ENCODE peak calls at places on chromosome 1, in four cellular contexts. C, L, W and N are unnamed samples.

GRCh38 chr1:58592521-58593134 is 15.6 kb upstream of the TACSTD2 start:
- DNase-seq in L (peak), C (no peak), W (no peak), N (no peak)

GRCh38 chr1:23793018-23793781 is 2.3 kb downstream of the LYPLA2 start:
- DNase-seq in C (peak), W (no peak), L (no peak), N (no peak)

GRCh38 chr1:42686418-42686817 is 4.2 kb downstream of the YBX1 start:
- DNase-seq in W (no peak), L (no peak), C (no peak), N (no peak)

GRCh38 chr1:6162341-6162740 is 17.8 kb downstream of the CHD5 start:
- DNase-seq in W (no peak), L (no peak), C (no peak), N (no peak)

GRCh38 chr1:183945432-183946308 is 91.9 kb downstream of the COLGALT2 start:
- DNase-seq in C (no peak), W (no peak), L (no peak), N (no peak)

GRCh38 chr1:1434812-1435093 is 737 bp upstream of the VWA1 start:
- DNase-seq in W (no peak), L (no peak), C (no peak), N (no peak)

GRCh38 chr1:83958704-83959103 is 40.2 kb downstream of the TTLL7 start:
- DNase-seq in C (no peak), L (no peak), W (no peak), N (no peak)

GRCh38 chr1:49630156-49630555 is 393.6 kb downstream of the AGBL4 start:
- DNase-seq in L (no peak), W (no peak), C (no peak), N (no peak)

GRCh38 chr1:3697810-3698209 is 45.5 kb downstream of the TP73 start:
- DNase-seq in C (no peak), W (no peak), L (no peak), N (no peak)

GRCh38 chr1:233647625-233648024 is 33.7 kb downstream of the KCNK1 start:
- DNase-seq in C (no peak), W (no peak), L (no peak), N (no peak)

GRCh38 chr1:204314209-204314892 is 45.4 kb downstream of the PLEKHA6 start:
- DNase-seq in W (no peak), L (no peak), C (no peak), N (no peak)

GRCh38 chr1:202127061-202127460 is 4.3 kb downstream of the GPR37L1 start:
- DNase-seq in W (no peak), C (no peak), L (no peak), N (no peak)

GRCh38 chr1:70358921-70359564 is 4.5 kb upstream of the ANKRD13C start:
- DNase-seq in L (no peak), W (no peak), C (no peak), N (no peak)

GRCh38 chr1:200588698-200589097 is 31.9 kb downstream of the KIF14 start:
- DNase-seq in W (no peak), C (no peak), L (no peak), N (no peak)

GRCh38 chr1:227934476-227935313 is 13.0 kb downstream of the WNT9A start:
- DNase-seq in W (no peak), L (no peak), C (no peak), N (no peak)

GRCh38 chr1:151347523-151348246 is 633 bp upstream of the RFX5 start:
- DNase-seq in C (no peak), W (no peak), L (no peak), N (no peak)

GRCh38 chr1:22447581-22448215 is 4.0 kb upstream of the ZBTB40 start:
- DNase-seq in L (peak), W (no peak), C (no peak), N (no peak)

GRCh38 chr1:51664412-51665240 is 47.7 kb downstream of the OSBPL9 start:
- DNase-seq in C (no peak), W (no peak), L (no peak), N (no peak)

GRCh38 chr1:151985768-151986167 is 7.9 kb downstream of the S100A10 start:
- DNase-seq in L (no peak), W (no peak), C (no peak), N (no peak)

GRCh38 chr1:26284597-26285351 is 4.9 kb downstream of the SH3BGRL3 start:
- DNase-seq in L (peak), W (peak), C (peak), N (no peak)

GRCh38 chr1:182235952-182236650 is 155.5 kb downstream of the GLUL start:
- DNase-seq in L (no peak), C (no peak), W (no peak), N (no peak)